ENCODE peak calls at places on chromosomes 1 and 21, in four cellular contexts. Z is cardiac fibroblast, Y is GM12865, B is stomach. G is an unnamed sample.

GRCh38 chr1:153578936-153579335 is 13.3 kb upstream of the S100A2 start:
- DNase-seq in Z (no peak), Y (no peak), B (no peak), G (no peak)

GRCh38 chr1:194774535-194774934 is 1588.1 kb upstream of the B3GALT2 start:
- DNase-seq in Z (no peak), Y (no peak), B (no peak), G (no peak)

GRCh38 chr1:180144659-180145357 is 9.9 kb upstream of the QSOX1 start:
- DNase-seq in Z (no peak), Y (no peak), B (no peak), G (no peak)

GRCh38 chr1:202107801-202108731 is 14.7 kb upstream of the GPR37L1 start:
- DNase-seq in Z (no peak), Y (no peak), B (peak; percentile 87), G (no peak)

GRCh38 chr1:2644171-2644570 is 11.4 kb upstream of the MMEL1 start:
- DNase-seq in Z (no peak), Y (no peak), B (peak; percentile 25), G (no peak)

GRCh38 chr1:162861101-162861500 is at the start of gene CCDC190:
- DNase-seq in Z (no peak), Y (no peak), B (no peak), G (peak; percentile 26)

GRCh38 chr1:25105836-25106235 is 126.5 kb downstream of the SYF2 start:
- DNase-seq in Z (no peak), Y (peak; percentile 41), B (no peak), G (no peak)

GRCh38 chr21:31334648-31335121 is 9.4 kb downstream of the TIAM1 start:
- DNase-seq in Z (peak; percentile 16), Y (no peak), B (peak; percentile 59), G (no peak)

GRCh38 chr1:223052479-223052878 is 90.6 kb downstream of the TLR5 start:
- DNase-seq in Z (no peak), Y (no peak), B (no peak), G (no peak)

GRCh38 chr1:29525941-29526340 is 289.6 kb downstream of the PTPRU start:
- DNase-seq in Z (no peak), Y (no peak), B (peak; percentile 10), G (no peak)

GRCh38 chr1:240888787-240889048 is 276.8 kb upstream of the GREM2 start:
- DNase-seq in Z (no peak), Y (no peak), B (no peak), G (no peak)

GRCh38 chr1:188188317-188188716 is 1359.6 kb downstream of the PLA2G4A start:
- DNase-seq in Z (no peak), Y (no peak), B (no peak), G (no peak)

GRCh38 chr21:42593007-42593814 is 60.2 kb upstream of the PDE9A start:
- DNase-seq in Z (peak; percentile 65), Y (peak; percentile 66), B (peak; percentile 78), G (peak; percentile 55)

GRCh38 chr1:28833396-28833795 is 21.4 kb downstream of the OPRD1 start:
- DNase-seq in Z (no peak), Y (no peak), B (no peak), G (no peak)

GRCh38 chr1:43545686-43546387 is 15.2 kb downstream of the PTPRF start:
- DNase-seq in Z (no peak), Y (peak; percentile 29), B (peak; percentile 95), G (no peak)

GRCh38 chr1:181911715-181912114 is 149.8 kb downstream of the ZNF648 start:
- DNase-seq in Z (no peak), Y (no peak), B (no peak), G (no peak)

GRCh38 chr1:184953600-184954219 is 20.6 kb downstream of the NIBAN1 start:
- DNase-seq in Z (peak; percentile 84), Y (no peak), B (no peak), G (peak; percentile 75)

GRCh38 chr1:32753532-32754281 is 51.1 kb upstream of the SYNC start:
- DNase-seq in Z (peak; percentile 39), Y (peak; percentile 39), B (peak; percentile 88), G (peak; percentile 47)

GRCh38 chr1:82139751-82140468 is 339.2 kb downstream of the ADGRL2 start:
- DNase-seq in Z (peak; percentile 45), Y (no peak), B (no peak), G (no peak)

GRCh38 chr1:156608981-156609380 is 7.7 kb upstream of the GPATCH4 start:
- DNase-seq in Z (no peak), Y (peak; percentile 69), B (peak; percentile 51), G (no peak)

GRCh38 chr1:34280509-34280908 is 103.8 kb downstream of the C1orf94 start:
- DNase-seq in Z (no peak), Y (no peak), B (no peak), G (no peak)

GRCh38 chr1:181324797-181325616 is 158.3 kb upstream of the CACNA1E start:
- DNase-seq in Z (no peak), Y (no peak), B (no peak), G (no peak)

GRCh38 chr1:224380003-224380402 is 23.3 kb downstream of the CNIH4 start:
- DNase-seq in Z (no peak), Y (peak; percentile 68), B (no peak), G (no peak)

GRCh38 chr1:161382214-161383019 is 14.7 kb upstream of the CFAP126 start:
- DNase-seq in Z (peak; percentile 88), Y (peak; percentile 66), B (no peak), G (peak; percentile 87)

GRCh38 chr1:204972461-204972860 is 70.6 kb upstream of the CNTN2 start:
- DNase-seq in Z (peak; percentile 11), Y (no peak), B (no peak), G (peak; percentile 4)

GRCh38 chr1:110606784-110607662 is 865 bp upstream of the KCNA2 start:
- DNase-seq in Z (no peak), Y (no peak), B (no peak), G (no peak)

GRCh38 chr1:63155437-63155836 is 166.9 kb upstream of the FOXD3 start:
- DNase-seq in Z (peak; percentile 5), Y (no peak), B (no peak), G (no peak)

GRCh38 chr21:29949991-29950390 is 10.2 kb upstream of the GRIK1 start:
- DNase-seq in Z (no peak), Y (no peak), B (no peak), G (no peak)

GRCh38 chr1:84361796-84362195 is 36.5 kb upstream of the DNASE2B start:
- DNase-seq in Z (no peak), Y (no peak), B (no peak), G (no peak)

GRCh38 chr1:235943581-235944114 is 76.9 kb upstream of the LYST start:
- DNase-seq in Z (peak; percentile 89), Y (no peak), B (no peak), G (peak; percentile 79)

GRCh38 chr1:41454406-41454805 is 30.1 kb downstream of the EDN2 start:
- DNase-seq in Z (no peak), Y (no peak), B (no peak), G (no peak)

GRCh38 chr1:211756471-211757020 is 74.0 kb downstream of the LPGAT1 start:
- DNase-seq in Z (no peak), Y (no peak), B (no peak), G (no peak)

GRCh38 chr1:71593523-71593922 is 512.7 kb upstream of the ZRANB2 start:
- DNase-seq in Z (peak; percentile 27), Y (peak; percentile 15), B (no peak), G (peak; percentile 4)
- TF ChIP-seq CTCF in Z (no peak), Y (no peak), B (no peak), G (peak; percentile 17)

DNA sequence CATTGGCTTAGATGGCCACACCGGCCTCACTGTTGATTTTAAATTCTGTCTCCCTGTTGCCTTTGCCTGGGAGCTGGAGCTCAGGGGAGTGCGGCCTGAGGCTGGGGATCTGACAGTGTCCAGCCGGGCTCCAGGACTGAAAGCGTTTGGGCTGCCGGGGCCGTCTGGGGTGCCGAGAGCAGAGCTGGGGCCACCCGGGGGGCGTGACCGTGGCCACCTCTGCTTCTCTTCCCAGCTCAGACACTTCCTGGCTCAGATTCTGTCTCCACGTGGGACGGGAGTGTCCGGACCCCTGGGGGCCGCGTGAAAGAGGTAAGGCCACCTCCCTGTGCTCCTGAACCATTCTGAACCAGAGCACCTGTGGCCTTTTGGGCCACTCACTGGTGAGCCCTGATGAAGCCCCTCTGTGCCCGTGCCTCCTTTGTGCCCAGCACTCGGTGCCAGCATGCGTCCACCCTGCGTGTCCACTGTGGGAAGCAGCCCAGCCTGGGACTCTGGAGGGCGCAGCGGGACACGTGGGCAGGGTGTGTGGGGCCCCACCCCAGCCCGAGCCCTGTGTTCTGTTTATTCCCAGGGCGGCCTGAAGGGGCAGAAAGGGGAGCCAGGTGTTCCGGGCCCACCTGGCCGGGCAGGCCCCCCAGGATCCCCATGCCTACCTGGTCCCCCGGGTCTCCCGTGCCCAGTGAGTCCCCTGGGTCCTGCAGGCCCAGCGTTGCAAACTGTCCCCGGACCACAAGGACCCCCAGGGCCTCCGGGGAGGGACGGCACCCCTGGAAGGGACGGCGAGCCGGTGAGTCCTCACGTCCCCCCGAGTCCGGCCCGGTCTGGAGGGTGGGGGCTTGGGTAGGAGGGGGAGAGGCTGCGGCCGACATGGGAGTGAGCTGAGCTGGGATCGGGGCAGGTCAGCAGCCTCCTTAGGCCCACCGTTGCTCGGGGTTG is 64.8 kb downstream of the SLC19A1 start:
- DNase-seq in Z (no peak), Y (no peak), B (no peak), G (no peak)
- H3K4me3 ChIP-seq in Z (no peak overlapping the region), Y (no peak overlapping the region), B (peak overlapping the region; percentile 38), G (no peak overlapping the region)

GRCh38 chr1:118185083-118185899 is at the start of gene SPAG17:
- DNase-seq in Z (peak; percentile 50), Y (peak; percentile 72), B (peak; percentile 72), G (peak; percentile 61)
- TF ChIP-seq CTCF in Z (no peak), Y (no peak), B (no peak), G (peak; percentile 35)

GRCh38 chr1:30907390-30907640 is 1.2 kb downstream of the SDC3 start:
- DNase-seq in Z (no peak), Y (no peak), B (no peak), G (no peak)

GRCh38 chr1:30908446-30908885 is at the start of gene SDC3:
- DNase-seq in Z (no peak), Y (no peak), B (peak; percentile 40), G (peak; percentile 42)

GRCh38 chr1:30906631-30907389 is 1.7 kb downstream of the SDC3 start:
- DNase-seq in Z (no peak), Y (no peak), B (no peak), G (no peak)

GRCh38 chr1:30908886-30909777 is 574 bp upstream of the SDC3 start:
- DNase-seq in Z (no peak), Y (no peak), B (no peak), G (no peak)

GRCh38 chr1:30907641-30908445 is 715 bp downstream of the SDC3 start:
- DNase-seq in Z (no peak), Y (no peak), B (no peak), G (no peak)
- H3K4me3 ChIP-seq in Z (peak overlapping the region; percentile 56), Y (no peak overlapping the region), B (peak overlapping the region; percentile 57), G (peak overlapping the region; percentile 74)

GRCh38 chr1:17664322-17664721 is 90.8 kb upstream of the ACTL8 start:
- DNase-seq in Z (no peak), Y (no peak), B (no peak), G (no peak)
- TF ChIP-seq CTCF in Z (no peak), Y (no peak), B (no peak), G (no peak)

G was measured in fibroblast of pulmonary artery.